ENCODE peak calls at places on chromosomes 12 and 14, in eight cellular contexts. W is stomach; X is CD8-positive, alpha-beta T cell; E is uterus; C is fibroblast of lung; O is suprapubic skin; Z is neural progenitor cell; D is left lung. K is an unnamed sample.

GRCh38 chr12:59055204-59055839 is 135.0 kb upstream of the LRIG3 start:
- DNase-seq in W (no peak), X (no peak), E (no peak), C (peak; percentile 79), O (no peak), Z (no peak), D (no peak), K (no peak)

GRCh38 chr12:124727244-124727673 is 136.4 kb downstream of the SCARB1 start:
- DNase-seq in W (peak; percentile 43), X (no peak), E (peak; percentile 73), C (peak; percentile 72), O (peak; percentile 92), Z (no peak), D (peak; percentile 90), K (no peak)

GRCh38 chr12:57479376-57480115 is at the start of gene ARHGAP9:
- DNase-seq in W (no peak), X (peak; percentile 53), E (no peak), C (no peak), O (no peak), Z (no peak), D (no peak), K (no peak)

GRCh38 chr14:63478024-63478423 is 65.2 kb downstream of the PPP2R5E start:
- DNase-seq in W (no peak), X (no peak), E (no peak), C (no peak), O (no peak), Z (no peak), D (no peak), K (no peak)

GRCh38 chr12:26630546-26631027 is 202.4 kb downstream of the ITPR2 start:
- DNase-seq in W (no peak), X (no peak), E (peak; percentile 34), C (peak; percentile 95), O (no peak), Z (no peak), D (no peak), K (no peak)

GRCh38 chr12:2395352-2395977 is 342.7 kb downstream of the CACNA1C start:
- DNase-seq in W (peak; percentile 36), X (no peak), E (no peak), C (peak; percentile 19), O (no peak), Z (peak; percentile 80), D (peak; percentile 55), K (peak; percentile 89)

GRCh38 chr12:10717410-10717809 is 5.7 kb downstream of the YBX3 start:
- DNase-seq in W (no peak), X (no peak), E (no peak), C (peak; percentile 51), O (no peak), Z (peak; percentile 28), D (no peak), K (no peak)

GRCh38 chr14:105894125-105894977 is 368.0 kb downstream of the TMEM121 start:
- DNase-seq in W (no peak), X (no peak), E (peak; percentile 4), C (no peak), O (peak; percentile 66), Z (no peak), D (peak; percentile 22), K (no peak)

GRCh38 chr12:92028039-92028709 is 117.5 kb downstream of the BTG1 start:
- DNase-seq in W (no peak), X (no peak), E (peak; percentile 64), C (peak; percentile 74), O (no peak), Z (no peak), D (no peak), K (no peak)

GRCh38 chr12:131076277-131076676 is 122.6 kb downstream of the ADGRD1 start:
- DNase-seq in W (peak; percentile 13), X (no peak), E (no peak), C (no peak), O (peak; percentile 35), Z (no peak), D (no peak), K (peak; percentile 37)

GRCh38 chr12:2640709-2641108 is 154.1 kb upstream of the FKBP4 start:
- DNase-seq in W (peak; percentile 33), X (no peak), E (peak; percentile 70), C (peak; percentile 99), O (peak; percentile 76), Z (peak; percentile 30), D (peak; percentile 73), K (no peak)

GRCh38 chr12:83841620-83842019 is 1071.0 kb downstream of the SLC6A15 start:
- DNase-seq in W (no peak), X (no peak), E (no peak), C (peak; percentile 45), O (no peak), Z (no peak), D (no peak), K (no peak)

GRCh38 chr14:66254066-66254465 is 232.1 kb upstream of the CCDC196 start:
- DNase-seq in W (no peak), X (no peak), E (no peak), C (no peak), O (no peak), Z (peak; percentile 9), D (no peak), K (no peak)

GRCh38 chr14:28612414-28612813 is 154.2 kb upstream of the FOXG1 start:
- DNase-seq in W (no peak), X (no peak), E (no peak), C (no peak), O (no peak), Z (no peak), D (no peak), K (no peak)

GRCh38 chr12:12534975-12535374 is 27.7 kb downstream of the DUSP16 start:
- DNase-seq in W (no peak), X (no peak), E (no peak), C (no peak), O (no peak), Z (no peak), D (peak; percentile 58), K (no peak)

GRCh38 chr12:25322918-25323773 is 72.4 kb upstream of the KRAS start:
- DNase-seq in W (no peak), X (no peak), E (no peak), C (peak; percentile 93), O (no peak), Z (no peak), D (no peak), K (no peak)

GRCh38 chr14:81453166-81453766 is 53.1 kb upstream of the STON2 start:
- DNase-seq in W (peak; percentile 63), X (peak; percentile 37), E (no peak), C (peak; percentile 53), O (no peak), Z (peak; percentile 72), D (no peak), K (peak; percentile 44)

GRCh38 chr14:80350707-80351106 is 139.4 kb upstream of the DIO2 start:
- DNase-seq in W (no peak), X (no peak), E (no peak), C (no peak), O (no peak), Z (no peak), D (no peak), K (no peak)

GRCh38 chr14:75578786-75579781 is 664 bp downstream of the FLVCR2 start:
- DNase-seq in W (no peak), X (no peak), E (no peak), C (no peak), O (no peak), Z (no peak), D (peak; percentile 46), K (peak; percentile 74)

DNA sequence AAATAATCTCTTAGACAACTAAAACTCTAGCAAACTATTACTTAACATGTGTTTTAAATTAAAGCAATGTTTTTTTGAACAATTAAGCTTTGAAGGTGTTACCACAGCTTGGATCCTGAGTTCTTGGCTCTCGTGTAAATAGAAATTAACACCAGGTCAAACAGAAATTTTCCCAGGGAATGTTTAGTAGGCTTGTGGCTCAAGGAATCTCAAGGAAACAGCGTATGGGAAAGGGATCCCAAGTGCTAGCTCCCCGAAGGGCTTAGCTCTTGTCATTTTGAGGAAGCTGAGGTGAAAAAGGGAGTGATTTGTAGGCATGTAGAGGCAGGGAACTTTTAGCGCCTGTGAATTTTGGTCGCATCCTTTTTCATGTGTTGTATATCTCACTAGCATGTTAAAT is 11.4 kb downstream of the KNTC1 start:
- DNase-seq in W (no peak), X (no peak), E (no peak), C (no peak), O (no peak), Z (no peak), D (no peak), K (no peak)
- H3K36me3 ChIP-seq in W (peaks cover 69% of the 10 kb centered on the region), X (peaks cover 5% of the 10 kb centered on the region), E (no peaks in the 10 kb centered on the region), C (peaks cover 3% of the 10 kb centered on the region), O (peaks cover 29% of the 10 kb centered on the region), Z (peaks cover 6% of the 10 kb centered on the region), D (no peaks in the 10 kb centered on the region), K (peaks cover 20% of the 10 kb centered on the region)

DNA sequence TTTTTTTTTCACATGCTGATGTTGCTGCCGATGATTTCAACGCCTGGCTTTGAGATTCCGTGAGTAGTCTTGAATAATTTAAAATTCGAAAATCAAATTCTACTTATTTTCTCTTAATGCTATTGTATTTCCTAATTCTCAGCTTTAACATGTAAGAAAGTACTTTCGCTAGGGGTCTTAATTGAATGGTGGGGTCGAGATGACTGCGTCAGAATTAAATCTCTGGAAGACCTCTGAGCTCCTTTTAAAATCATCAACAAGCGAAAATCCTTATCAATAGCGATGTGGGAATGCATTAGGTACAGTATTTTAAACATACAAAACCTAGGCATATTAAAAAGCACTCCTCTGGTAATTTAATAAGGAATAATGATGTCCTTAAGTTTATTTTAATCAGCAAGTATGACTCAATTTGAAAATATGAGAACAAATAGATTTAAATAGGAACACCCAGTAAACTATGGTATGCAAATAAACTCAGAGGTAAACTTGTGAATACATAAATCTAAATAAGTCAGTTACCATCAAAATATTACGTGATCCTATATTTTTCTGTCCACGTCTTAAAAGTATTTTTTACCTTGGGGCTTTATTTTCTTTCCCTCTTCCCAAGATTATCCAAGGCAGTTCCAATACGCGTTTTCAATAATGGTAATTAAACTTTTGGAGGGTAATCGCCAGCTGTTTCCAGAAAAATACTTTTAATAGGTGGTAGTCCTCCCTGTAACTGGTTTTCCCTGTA is 1.4 kb downstream of the FOXA1 start:
- DNase-seq in W (no peak), X (no peak), E (no peak), C (no peak), O (no peak), Z (no peak), D (no peak), K (no peak)
- H3K4me3 ChIP-seq in W (peak overlapping the region; percentile 62), X (no peak overlapping the region), E (peak overlapping the region; percentile 25), C (no peak overlapping the region), O (peak overlapping the region; percentile 52), Z (no peak overlapping the region), D (peak overlapping the region; percentile 43), K (peak overlapping the region; percentile 6)

DNA sequence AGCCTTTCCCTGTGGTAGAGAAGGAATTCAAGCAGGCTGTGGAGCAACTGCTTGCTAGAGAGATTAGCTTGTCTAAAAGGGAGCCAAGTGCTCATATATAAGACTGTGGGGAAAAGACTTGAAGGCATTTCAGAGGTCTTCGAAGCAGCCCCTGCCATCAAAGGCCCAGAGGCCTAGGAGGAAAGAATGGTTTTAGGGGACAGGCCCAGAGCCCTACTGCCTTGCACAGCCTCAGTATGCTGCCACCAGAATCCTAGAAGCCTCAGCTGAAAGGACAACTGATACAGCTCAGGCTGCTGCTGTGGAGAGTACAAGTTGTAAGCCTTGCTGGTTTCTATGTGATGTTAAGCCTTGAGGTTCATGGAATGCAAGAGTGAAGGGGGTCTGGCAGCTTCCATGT is 109.9 kb downstream of the DERA start:
- DNase-seq in W (no peak), X (no peak), E (no peak), C (no peak), O (no peak), Z (no peak), D (no peak), K (no peak)
- H3K27me3 ChIP-seq in W (no peaks in the 10 kb centered on the region), X (no peaks in the 10 kb centered on the region), E (no peaks in the 10 kb centered on the region), C (no peaks in the 10 kb centered on the region), O (no peaks in the 10 kb centered on the region), Z (no peaks in the 10 kb centered on the region), D (no peaks in the 10 kb centered on the region), K (no peaks in the 10 kb centered on the region)

GRCh38 chr14:45104571-45104970 is 20.7 kb downstream of the PRPF39 start:
- DNase-seq in W (no peak), X (no peak), E (no peak), C (no peak), O (no peak), Z (no peak), D (no peak), K (no peak)

GRCh38 chr14:45103806-45104205 is 19.9 kb downstream of the PRPF39 start:
- DNase-seq in W (no peak), X (no peak), E (no peak), C (no peak), O (no peak), Z (peak; percentile 63), D (no peak), K (no peak)
- H3K36me3 ChIP-seq in W (peaks cover 95% of the 10 kb centered on the region), X (peaks cover 16% of the 10 kb centered on the region), E (peaks cover 3% of the 10 kb centered on the region), C (peaks cover 7% of the 10 kb centered on the region), O (peaks cover 74% of the 10 kb centered on the region), Z (peaks cover 25% of the 10 kb centered on the region), D (no peaks in the 10 kb centered on the region), K (peaks cover 7% of the 10 kb centered on the region)

K was measured in H7.